ENCODE peak calls at places on chromosomes 7 and 10, in five cellular contexts. One of them, this sample, is unnamed.

GRCh38 chr10:17056781-17057191 is 72.8 kb downstream of the CUBN start:
- DNase-seq in SW 1271: no peak
- DNase-seq in H4: no peak
- DNase-seq in activated CD8-positive, alpha-beta memory T cell treated with anti-CD3 and anti-CD28 coated beads, Interleukin-2, amount 50 U/mL, for 4 hours: no peak
- DNase-seq in NCI-H2029: no peak
- DNase-seq in this sample: no peak

GRCh38 chr10:43128958-43129706 is 9.1 kb upstream of the CSGALNACT2 start:
- DNase-seq in SW 1271: peak
- DNase-seq in H4: peak
- DNase-seq in activated CD8-positive, alpha-beta memory T cell treated with anti-CD3 and anti-CD28 coated beads, Interleukin-2, amount 50 U/mL, for 4 hours: no peak
- DNase-seq in NCI-H2029: no peak
- DNase-seq in this sample: no peak

GRCh38 chr7:114085592-114086490 is 167.0 kb upstream of the PPP1R3A start:
- DNase-seq in SW 1271: no peak
- DNase-seq in H4: peak
- DNase-seq in activated CD8-positive, alpha-beta memory T cell treated with anti-CD3 and anti-CD28 coated beads, Interleukin-2, amount 50 U/mL, for 4 hours: no peak
- DNase-seq in NCI-H2029: peak
- DNase-seq in this sample: no peak

GRCh38 chr7:121578669-121579068 is 182.6 kb upstream of the FAM3C start:
- DNase-seq in SW 1271: no peak
- DNase-seq in H4: no peak
- DNase-seq in activated CD8-positive, alpha-beta memory T cell treated with anti-CD3 and anti-CD28 coated beads, Interleukin-2, amount 50 U/mL, for 4 hours: no peak
- DNase-seq in NCI-H2029: no peak
- DNase-seq in this sample: no peak

GRCh38 chr7:37538945-37539344 is 90.3 kb upstream of the ELMO1 start:
- DNase-seq in SW 1271: no peak
- DNase-seq in H4: no peak
- DNase-seq in activated CD8-positive, alpha-beta memory T cell treated with anti-CD3 and anti-CD28 coated beads, Interleukin-2, amount 50 U/mL, for 4 hours: no peak
- DNase-seq in NCI-H2029: no peak
- DNase-seq in this sample: no peak

GRCh38 chr10:96046546-96046945 is 3.2 kb downstream of the CCNJ start:
- DNase-seq in SW 1271: no peak
- DNase-seq in H4: no peak
- DNase-seq in activated CD8-positive, alpha-beta memory T cell treated with anti-CD3 and anti-CD28 coated beads, Interleukin-2, amount 50 U/mL, for 4 hours: no peak
- DNase-seq in NCI-H2029: no peak
- DNase-seq in this sample: no peak

GRCh38 chr7:90574136-90574819 is 21.8 kb upstream of the CDK14 start:
- DNase-seq in SW 1271: no peak
- DNase-seq in H4: no peak
- DNase-seq in activated CD8-positive, alpha-beta memory T cell treated with anti-CD3 and anti-CD28 coated beads, Interleukin-2, amount 50 U/mL, for 4 hours: no peak
- DNase-seq in NCI-H2029: no peak
- DNase-seq in this sample: no peak

GRCh38 chr10:52464725-52465124 is 150.6 kb downstream of the DKK1 start:
- DNase-seq in SW 1271: no peak
- DNase-seq in H4: no peak
- DNase-seq in activated CD8-positive, alpha-beta memory T cell treated with anti-CD3 and anti-CD28 coated beads, Interleukin-2, amount 50 U/mL, for 4 hours: no peak
- DNase-seq in NCI-H2029: no peak
- DNase-seq in this sample: no peak

GRCh38 chr7:83648464-83649241 is at the start of gene SEMA3E:
- DNase-seq in SW 1271: no peak
- DNase-seq in H4: peak
- DNase-seq in activated CD8-positive, alpha-beta memory T cell treated with anti-CD3 and anti-CD28 coated beads, Interleukin-2, amount 50 U/mL, for 4 hours: no peak
- DNase-seq in NCI-H2029: no peak
- DNase-seq in this sample: no peak

GRCh38 chr7:108057951-108058391 is 55.0 kb upstream of the LAMB1 start:
- DNase-seq in SW 1271: no peak
- DNase-seq in H4: no peak
- DNase-seq in activated CD8-positive, alpha-beta memory T cell treated with anti-CD3 and anti-CD28 coated beads, Interleukin-2, amount 50 U/mL, for 4 hours: no peak
- DNase-seq in NCI-H2029: no peak
- DNase-seq in this sample: no peak

GRCh38 chr7:2282185-2282751 is 32.0 kb downstream of the SNX8 start:
- DNase-seq in SW 1271: no peak
- DNase-seq in H4: no peak
- DNase-seq in activated CD8-positive, alpha-beta memory T cell treated with anti-CD3 and anti-CD28 coated beads, Interleukin-2, amount 50 U/mL, for 4 hours: no peak
- DNase-seq in NCI-H2029: no peak
- DNase-seq in this sample: no peak

GRCh38 chr7:4204530-4205165 is 477.4 kb upstream of the FOXK1 start:
- DNase-seq in SW 1271: no peak
- DNase-seq in H4: no peak
- DNase-seq in activated CD8-positive, alpha-beta memory T cell treated with anti-CD3 and anti-CD28 coated beads, Interleukin-2, amount 50 U/mL, for 4 hours: no peak
- DNase-seq in NCI-H2029: no peak
- DNase-seq in this sample: no peak

GRCh38 chr7:151131284-151131621 is 36.2 kb downstream of the GBX1 start:
- DNase-seq in SW 1271: no peak
- DNase-seq in H4: no peak
- DNase-seq in activated CD8-positive, alpha-beta memory T cell treated with anti-CD3 and anti-CD28 coated beads, Interleukin-2, amount 50 U/mL, for 4 hours: no peak
- DNase-seq in NCI-H2029: no peak
- DNase-seq in this sample: no peak

GRCh38 chr7:144584741-144585140 is 181.2 kb upstream of the NOBOX start:
- DNase-seq in SW 1271: no peak
- DNase-seq in H4: no peak
- DNase-seq in activated CD8-positive, alpha-beta memory T cell treated with anti-CD3 and anti-CD28 coated beads, Interleukin-2, amount 50 U/mL, for 4 hours: no peak
- DNase-seq in NCI-H2029: no peak
- DNase-seq in this sample: no peak

GRCh38 chr7:105917659-105918058 is 41.3 kb upstream of the ATXN7L1 start:
- DNase-seq in SW 1271: no peak
- DNase-seq in H4: no peak
- DNase-seq in activated CD8-positive, alpha-beta memory T cell treated with anti-CD3 and anti-CD28 coated beads, Interleukin-2, amount 50 U/mL, for 4 hours: no peak
- DNase-seq in NCI-H2029: no peak
- DNase-seq in this sample: no peak

GRCh38 chr10:13969792-13970140 is 361.0 kb downstream of the FRMD4A start:
- DNase-seq in SW 1271: no peak
- DNase-seq in H4: no peak
- DNase-seq in activated CD8-positive, alpha-beta memory T cell treated with anti-CD3 and anti-CD28 coated beads, Interleukin-2, amount 50 U/mL, for 4 hours: no peak
- DNase-seq in NCI-H2029: no peak
- DNase-seq in this sample: no peak

GRCh38 chr7:46360811-46361210 is 439.7 kb upstream of the IGFBP3 start:
- DNase-seq in SW 1271: no peak
- DNase-seq in H4: no peak
- DNase-seq in activated CD8-positive, alpha-beta memory T cell treated with anti-CD3 and anti-CD28 coated beads, Interleukin-2, amount 50 U/mL, for 4 hours: no peak
- DNase-seq in NCI-H2029: no peak
- DNase-seq in this sample: no peak

GRCh38 chr10:69279110-69279509 is 814 bp downstream of the HK1 start:
- DNase-seq in SW 1271: no peak
- DNase-seq in H4: no peak
- DNase-seq in activated CD8-positive, alpha-beta memory T cell treated with anti-CD3 and anti-CD28 coated beads, Interleukin-2, amount 50 U/mL, for 4 hours: no peak
- DNase-seq in NCI-H2029: no peak
- DNase-seq in this sample: no peak

GRCh38 chr10:18658301-18658991 is 785 bp upstream of the ARL5B start:
- DNase-seq in SW 1271: no peak
- DNase-seq in H4: no peak
- DNase-seq in activated CD8-positive, alpha-beta memory T cell treated with anti-CD3 and anti-CD28 coated beads, Interleukin-2, amount 50 U/mL, for 4 hours: no peak
- DNase-seq in NCI-H2029: no peak
- DNase-seq in this sample: no peak

GRCh38 chr10:112236486-112236885 is 46.7 kb upstream of the TECTB start:
- DNase-seq in SW 1271: no peak
- DNase-seq in H4: no peak
- DNase-seq in activated CD8-positive, alpha-beta memory T cell treated with anti-CD3 and anti-CD28 coated beads, Interleukin-2, amount 50 U/mL, for 4 hours: no peak
- DNase-seq in NCI-H2029: no peak
- DNase-seq in this sample: no peak

GRCh38 chr7:80729586-80730320 is 91.3 kb downstream of the CD36 start:
- DNase-seq in SW 1271: no peak
- DNase-seq in H4: no peak
- DNase-seq in activated CD8-positive, alpha-beta memory T cell treated with anti-CD3 and anti-CD28 coated beads, Interleukin-2, amount 50 U/mL, for 4 hours: no peak
- DNase-seq in NCI-H2029: no peak
- DNase-seq in this sample: no peak

GRCh38 chr10:3467052-3467906 is 294.7 kb upstream of the PITRM1 start:
- DNase-seq in SW 1271: peak
- DNase-seq in H4: peak
- DNase-seq in activated CD8-positive, alpha-beta memory T cell treated with anti-CD3 and anti-CD28 coated beads, Interleukin-2, amount 50 U/mL, for 4 hours: no peak
- DNase-seq in NCI-H2029: peak
- DNase-seq in this sample: no peak

GRCh38 chr7:8051998-8052397 is 83.4 kb downstream of the GLCCI1 start:
- DNase-seq in SW 1271: no peak
- DNase-seq in H4: no peak
- DNase-seq in activated CD8-positive, alpha-beta memory T cell treated with anti-CD3 and anti-CD28 coated beads, Interleukin-2, amount 50 U/mL, for 4 hours: no peak
- DNase-seq in NCI-H2029: no peak
- DNase-seq in this sample: no peak

GRCh38 chr7:38335123-38335489 is 61.7 kb upstream of the TARP start:
- DNase-seq in SW 1271: no peak
- DNase-seq in H4: no peak
- DNase-seq in activated CD8-positive, alpha-beta memory T cell treated with anti-CD3 and anti-CD28 coated beads, Interleukin-2, amount 50 U/mL, for 4 hours: no peak
- DNase-seq in NCI-H2029: no peak
- DNase-seq in this sample: no peak

GRCh38 chr7:113774182-113774807 is 144.5 kb downstream of the PPP1R3A start:
- DNase-seq in SW 1271: no peak
- DNase-seq in H4: peak
- DNase-seq in activated CD8-positive, alpha-beta memory T cell treated with anti-CD3 and anti-CD28 coated beads, Interleukin-2, amount 50 U/mL, for 4 hours: no peak
- DNase-seq in NCI-H2029: no peak
- DNase-seq in this sample: no peak

GRCh38 chr10:110327262-110327914 is 22.7 kb upstream of the SMNDC1 start:
- DNase-seq in SW 1271: no peak
- DNase-seq in H4: no peak
- DNase-seq in activated CD8-positive, alpha-beta memory T cell treated with anti-CD3 and anti-CD28 coated beads, Interleukin-2, amount 50 U/mL, for 4 hours: no peak
- DNase-seq in NCI-H2029: no peak
- DNase-seq in this sample: no peak

GRCh38 chr7:154953006-154953684 is 49.8 kb downstream of the PAXIP1 start:
- DNase-seq in SW 1271: no peak
- DNase-seq in H4: peak
- DNase-seq in activated CD8-positive, alpha-beta memory T cell treated with anti-CD3 and anti-CD28 coated beads, Interleukin-2, amount 50 U/mL, for 4 hours: peak
- DNase-seq in NCI-H2029: peak
- DNase-seq in this sample: peak

GRCh38 chr7:10360050-10360449 is 613.6 kb upstream of the PHF14 start:
- DNase-seq in SW 1271: no peak
- DNase-seq in H4: no peak
- DNase-seq in activated CD8-positive, alpha-beta memory T cell treated with anti-CD3 and anti-CD28 coated beads, Interleukin-2, amount 50 U/mL, for 4 hours: no peak
- DNase-seq in NCI-H2029: no peak
- DNase-seq in this sample: no peak

GRCh38 chr7:80294321-80294720 is 159.7 kb downstream of the GNAI1 start:
- DNase-seq in SW 1271: no peak
- DNase-seq in H4: no peak
- DNase-seq in activated CD8-positive, alpha-beta memory T cell treated with anti-CD3 and anti-CD28 coated beads, Interleukin-2, amount 50 U/mL, for 4 hours: no peak
- DNase-seq in NCI-H2029: no peak
- DNase-seq in this sample: no peak

GRCh38 chr7:20450473-20450872 is 119.8 kb downstream of the ITGB8 start:
- DNase-seq in SW 1271: no peak
- DNase-seq in H4: no peak
- DNase-seq in activated CD8-positive, alpha-beta memory T cell treated with anti-CD3 and anti-CD28 coated beads, Interleukin-2, amount 50 U/mL, for 4 hours: no peak
- DNase-seq in NCI-H2029: no peak
- DNase-seq in this sample: no peak

GRCh38 chr10:112570585-112570984 is 123.6 kb downstream of the VTI1A start:
- DNase-seq in SW 1271: no peak
- DNase-seq in H4: no peak
- DNase-seq in activated CD8-positive, alpha-beta memory T cell treated with anti-CD3 and anti-CD28 coated beads, Interleukin-2, amount 50 U/mL, for 4 hours: no peak
- DNase-seq in NCI-H2029: no peak
- DNase-seq in this sample: no peak

GRCh38 chr10:81403451-81403850 is 471.5 kb upstream of the NRG3 start:
- DNase-seq in SW 1271: no peak
- DNase-seq in H4: no peak
- DNase-seq in activated CD8-positive, alpha-beta memory T cell treated with anti-CD3 and anti-CD28 coated beads, Interleukin-2, amount 50 U/mL, for 4 hours: no peak
- DNase-seq in NCI-H2029: no peak
- DNase-seq in this sample: no peak

GRCh38 chr10:97771055-97771811 is 566 bp downstream of the SFRP5 start:
- DNase-seq in SW 1271: no peak
- DNase-seq in H4: no peak
- DNase-seq in activated CD8-positive, alpha-beta memory T cell treated with anti-CD3 and anti-CD28 coated beads, Interleukin-2, amount 50 U/mL, for 4 hours: no peak
- DNase-seq in NCI-H2029: no peak
- DNase-seq in this sample: no peak

GRCh38 chr7:774161-775109 is 47.4 kb upstream of the PRKAR1B start:
- DNase-seq in SW 1271: no peak
- DNase-seq in H4: no peak
- DNase-seq in activated CD8-positive, alpha-beta memory T cell treated with anti-CD3 and anti-CD28 coated beads, Interleukin-2, amount 50 U/mL, for 4 hours: peak
- DNase-seq in NCI-H2029: no peak
- DNase-seq in this sample: peak

GRCh38 chr7:3003936-3004335 is 39.7 kb downstream of the CARD11 start:
- DNase-seq in SW 1271: no peak
- DNase-seq in H4: no peak
- DNase-seq in activated CD8-positive, alpha-beta memory T cell treated with anti-CD3 and anti-CD28 coated beads, Interleukin-2, amount 50 U/mL, for 4 hours: no peak
- DNase-seq in NCI-H2029: no peak
- DNase-seq in this sample: no peak

This sample was measured in activated T-cell treated with anti-CD3 and anti-CD28 coated beads, Interleukin-2, amount 50 U/mL, for 4 hours.